ENCODE peak calls at places on chromosomes 6 and 20, in four cellular contexts. Q, V, C and F are unnamed samples.

GRCh38 chr6:125940691-125941090 is 15.9 kb upstream of the HINT3 start:
- DNase-seq in V (no peak), Q (no peak), C (no peak), F (peak)

GRCh38 chr20:62458256-62459251 is 17.2 kb downstream of the GATA5 start:
- DNase-seq in Q (no peak), C (no peak), V (no peak), F (no peak)

GRCh38 chr20:2816583-2817340 is 598 bp downstream of the TMEM239 start:
- DNase-seq in Q (no peak), C (no peak), V (peak), F (no peak)

GRCh38 chr6:10406556-10406955 is 8.3 kb downstream of the TFAP2A start:
- DNase-seq in V (no peak), Q (no peak), C (no peak), F (no peak)

GRCh38 chr6:50825375-50826036 is 6.8 kb downstream of the TFAP2B start:
- DNase-seq in C (no peak), Q (no peak), V (no peak), F (no peak)

GRCh38 chr6:105920071-105920470 is 166.1 kb upstream of the PRDM1 start:
- DNase-seq in C (no peak), V (no peak), Q (no peak), F (no peak)

GRCh38 chr6:79038061-79038460 is 40.0 kb downstream of the PHIP start:
- DNase-seq in Q (no peak), C (no peak), V (no peak), F (no peak)

GRCh38 chr6:77178821-77179220 is 284.5 kb downstream of the HTR1B start:
- DNase-seq in Q (no peak), C (no peak), V (no peak), F (no peak)

GRCh38 chr20:57912227-57912582 is 202.4 kb upstream of the PMEPA1 start:
- DNase-seq in C (no peak), Q (no peak), V (no peak), F (no peak)

GRCh38 chr20:47126374-47126705 is 230.2 kb downstream of the ZMYND8 start:
- DNase-seq in C (no peak), V (peak), Q (no peak), F (no peak)

GRCh38 chr6:66421570-66421969 is 714.5 kb upstream of the EYS start:
- DNase-seq in Q (no peak), V (peak), C (no peak), F (peak)

GRCh38 chr6:138955262-138955661 is 32.8 kb downstream of the REPS1 start:
- DNase-seq in V (no peak), C (no peak), Q (no peak), F (no peak)